ENCODE peak calls at places on chromosome 1, in four cellular contexts. D is activated naive CD8-positive, alpha-beta T cell treated with anti-CD3 and anti-CD28 coated beads, Interleukin-2, amount 10 ng/mL, durations not matched to agents 7 days and 5 days; Q is germinal center; Z is GF-D8. L is an unnamed sample.

GRCh38 chr1:211606327-211606913 is 27.5 kb upstream of the SLC30A1 start:
- DNase-seq in Z (peak), Q (peak), D (no peak), L (no peak)

GRCh38 chr1:41695118-41695517 is 210.6 kb upstream of the EDN2 start:
- DNase-seq in Q (no peak), Z (no peak), D (no peak), L (no peak)

GRCh38 chr1:229225331-229225782 is 45.6 kb upstream of the RAB4A start:
- DNase-seq in Z (no peak), D (no peak), Q (no peak), L (no peak)

GRCh38 chr1:241202321-241202845 is 154.6 kb downstream of the RGS7 start:
- DNase-seq in Z (no peak), Q (no peak), D (no peak), L (peak)

GRCh38 chr1:36411674-36412648 is 14.3 kb upstream of the LSM10 start:
- DNase-seq in Z (no peak), Q (no peak), D (no peak), L (peak)

GRCh38 chr1:150562384-150563339 is 13.5 kb downstream of the ADAMTSL4 start:
- DNase-seq in D (peak), Z (peak), Q (peak), L (no peak)

GRCh38 chr1:24702511-24703293 is 42.5 kb upstream of the CLIC4 start:
- DNase-seq in D (no peak), Z (no peak), Q (no peak), L (no peak)

GRCh38 chr1:29599071-29599470 is 362.7 kb downstream of the PTPRU start:
- DNase-seq in Q (no peak), Z (no peak), D (no peak), L (no peak)

GRCh38 chr1:202702088-202702487 is 8.2 kb downstream of the SYT2 start:
- DNase-seq in Z (no peak), Q (no peak), D (no peak), L (no peak)

GRCh38 chr1:206117151-206117948 is at the start of gene AVPR1B:
- DNase-seq in D (peak), Z (no peak), Q (peak), L (peak)

GRCh38 chr1:56683569-56683968 is 38.5 kb downstream of the PRKAA2 start:
- DNase-seq in Q (no peak), Z (no peak), D (no peak), L (no peak)

GRCh38 chr1:12029720-12030339 is 10.5 kb downstream of the MIIP start:
- DNase-seq in Q (peak), D (no peak), Z (no peak), L (no peak)

GRCh38 chr1:196152086-196152485 is 456.2 kb downstream of the KCNT2 start:
- DNase-seq in D (no peak), Z (no peak), Q (no peak), L (no peak)

GRCh38 chr1:197632000-197632399 is 143.3 kb downstream of the DENND1B start:
- DNase-seq in Q (no peak), D (no peak), Z (no peak), L (no peak)

GRCh38 chr1:178341218-178341956 is 155.4 kb downstream of the CLEC20A start:
- DNase-seq in Q (no peak), D (no peak), Z (no peak), L (peak)

GRCh38 chr1:197761654-197762053 is 13.6 kb downstream of the DENND1B start:
- DNase-seq in Z (peak), Q (peak), D (no peak), L (no peak)

GRCh38 chr1:3127738-3128137 is 58.7 kb downstream of the PRDM16 start:
- DNase-seq in Z (no peak), D (no peak), Q (no peak), L (no peak)

GRCh38 chr1:26861286-26861701 is 1.7 kb upstream of the SFN start:
- DNase-seq in Q (no peak), D (no peak), Z (no peak), L (no peak)

GRCh38 chr1:193486671-193487229 is 300.3 kb upstream of the B3GALT2 start:
- DNase-seq in Z (no peak), Q (no peak), D (no peak), L (no peak)

GRCh38 chr1:16173447-16174260 is 17.8 kb upstream of the EPHA2 start:
- DNase-seq in Z (no peak), D (no peak), Q (no peak), L (peak)

GRCh38 chr1:164659621-164660414 is 100.8 kb downstream of the PBX1 start:
- DNase-seq in D (no peak), Z (no peak), Q (no peak), L (no peak)

GRCh38 chr1:111656093-111657017 is 36.8 kb downstream of the RAP1A start:
- DNase-seq in Z (peak), Q (no peak), D (no peak), L (peak)

GRCh38 chr1:11453742-11454442 is 25.1 kb upstream of the DISP3 start:
- DNase-seq in Q (no peak), Z (no peak), D (no peak), L (no peak)

GRCh38 chr1:61754545-61754944 is 12.3 kb downstream of the PATJ start:
- DNase-seq in D (no peak), Z (no peak), Q (no peak), L (no peak)

GRCh38 chr1:102902045-102902444 is 206.3 kb downstream of the COL11A1 start:
- DNase-seq in Z (no peak), Q (no peak), D (no peak), L (peak)

GRCh38 chr1:29732438-29732837 is 496.1 kb downstream of the PTPRU start:
- DNase-seq in D (no peak), Z (no peak), Q (no peak), L (no peak)

GRCh38 chr1:110038271-110038670 is 3.8 kb downstream of the STRIP1 start:
- DNase-seq in Z (no peak), D (no peak), Q (no peak), L (no peak)

GRCh38 chr1:166915941-166916340 is 39.9 kb upstream of the TADA1 start:
- DNase-seq in D (no peak), Z (no peak), Q (no peak), L (no peak)

GRCh38 chr1:235083589-235084323 is 44.9 kb downstream of the TOMM20 start:
- DNase-seq in Q (peak), Z (peak), D (peak), L (peak)

GRCh38 chr1:160354388-160354985 is 11.3 kb downstream of the NCSTN start:
- DNase-seq in Z (no peak), Q (peak), D (no peak), L (peak)

L was measured in foreskin fibroblast.